ENCODE peak calls at places on chromosomes 12 and 14, in eight cellular contexts. B, K, G, Z, X, E, L and O are unnamed samples. For H3K36me3 and H3K4me1, the result is how much of the 10 kb centered on the place peaks cover.

GRCh38 chr12:91180162-91180561 is 2.5 kb downstream of the DCN start:
- DNase-seq in B (no peak), K (no peak), G (no peak), Z (no peak), X (no peak), E (no peak), L (no peak), O (no peak)

GRCh38 chr12:68482660-68483059 is 128.0 kb upstream of the RAP1B start:
- DNase-seq in B (no peak), K (no peak), G (no peak), Z (no peak), X (no peak), E (no peak), L (no peak), O (peak)

GRCh38 chr12:124713041-124713435 is 145.6 kb upstream of the NCOR2 start:
- DNase-seq in B (no peak), K (no peak), G (no peak), Z (peak), X (peak), E (no peak), L (peak), O (no peak)

GRCh38 chr12:13530966-13531365 is 334.4 kb downstream of the EMP1 start:
- DNase-seq in B (no peak), K (no peak), G (no peak), Z (no peak), X (no peak), E (no peak), L (no peak), O (no peak)

GRCh38 chr14:101352567-101352966 is 208.7 kb upstream of the DIO3 start:
- DNase-seq in B (no peak), K (no peak), G (no peak), Z (no peak), X (no peak), E (no peak), L (no peak), O (no peak)

GRCh38 chr12:5889381-5890047 is 55.5 kb downstream of the ANO2 start:
- DNase-seq in B (no peak), K (peak), G (peak), Z (no peak), X (no peak), E (no peak), L (no peak), O (peak)

GRCh38 chr12:82708507-82708906 is 21.8 kb downstream of the TMTC2 start:
- DNase-seq in B (no peak), K (no peak), G (no peak), Z (no peak), X (no peak), E (no peak), L (peak), O (no peak)

GRCh38 chr14:104113631-104114420 is 24.6 kb upstream of the KIF26A start:
- DNase-seq in B (no peak), K (no peak), G (no peak), Z (no peak), X (no peak), E (no peak), L (peak), O (no peak)

GRCh38 chr12:104507672-104508071 is 50.9 kb downstream of the CHST11 start:
- DNase-seq in B (no peak), K (peak), G (no peak), Z (no peak), X (no peak), E (no peak), L (no peak), O (no peak)

GRCh38 chr14:74429991-74430390 is 4.0 kb upstream of the SYNDIG1L start:
- DNase-seq in B (no peak), K (no peak), G (no peak), Z (no peak), X (no peak), E (no peak), L (no peak), O (no peak)

GRCh38 chr14:54085841-54086240 is 129.2 kb upstream of the BMP4 start:
- DNase-seq in B (no peak), K (no peak), G (no peak), Z (no peak), X (no peak), E (no peak), L (no peak), O (no peak)

GRCh38 chr12:94805749-94806148 is 155.4 kb upstream of the TMCC3 start:
- DNase-seq in B (peak), K (no peak), G (no peak), Z (no peak), X (no peak), E (peak), L (no peak), O (no peak)

GRCh38 chr12:3757261-3757660 is 4.4 kb upstream of the CRACR2A start:
- DNase-seq in B (no peak), K (no peak), G (no peak), Z (no peak), X (no peak), E (peak), L (no peak), O (no peak)

GRCh38 chr14:106039400-106039799 is 513.0 kb downstream of the TMEM121 start:
- DNase-seq in B (no peak), K (peak), G (peak), Z (peak), X (no peak), E (no peak), L (no peak), O (peak)

GRCh38 chr14:106037380-106037779 is 511.0 kb downstream of the TMEM121 start:
- DNase-seq in B (no peak), K (no peak), G (no peak), Z (no peak), X (no peak), E (no peak), L (no peak), O (no peak)
- TF ChIP-seq CTCF in B (no peak), K (no peak), G (no peak), Z (no peak), X (no peak), E (no peak), L (no peak), O (no peak)

GRCh38 chr12:93459097-93459496 is 8.2 kb upstream of the MRPL42 start:
- DNase-seq in B (no peak), K (no peak), G (no peak), Z (no peak), X (no peak), E (no peak), L (no peak), O (no peak)
- H3K36me3 ChIP-seq in B (under half), K (under half), G (under half), Z (under half), X (under half), E (under half), L (under half), O (under half)

GRCh38 chr14:68810173-68811153 is 17.6 kb upstream of the ZFP36L1 start:
- DNase-seq in B (no peak), K (no peak), G (no peak), Z (peak), X (no peak), E (no peak), L (no peak), O (no peak)
- H3K4me1 ChIP-seq in B (under half), K (under half), G (under half), Z (under half), X (under half), E (under half), L (half or more), O (under half)

GRCh38 chr12:115617391-115617790 is 660.1 kb downstream of the MED13L start:
- DNase-seq in B (no peak), K (peak), G (no peak), Z (no peak), X (no peak), E (no peak), L (no peak), O (no peak)
- TF ChIP-seq CTCF in B (no peak), K (no peak), G (no peak), Z (no peak), X (no peak), E (no peak), L (no peak), O (no peak)

GRCh38 chr12:121267822-121268221 is 28.7 kb downstream of the CAMKK2 start:
- DNase-seq in B (no peak), K (no peak), G (no peak), Z (no peak), X (no peak), E (no peak), L (no peak), O (no peak)

GRCh38 chr12:121263206-121263605 is 33.3 kb downstream of the CAMKK2 start:
- DNase-seq in B (no peak), K (no peak), G (no peak), Z (no peak), X (no peak), E (no peak), L (no peak), O (no peak)

GRCh38 chr12:121264951-121265350 is 31.6 kb downstream of the CAMKK2 start:
- DNase-seq in B (no peak), K (no peak), G (no peak), Z (no peak), X (no peak), E (no peak), L (no peak), O (no peak)

GRCh38 chr12:121261397-121261796 is 35.1 kb downstream of the CAMKK2 start:
- DNase-seq in B (no peak), K (no peak), G (no peak), Z (no peak), X (no peak), E (no peak), L (no peak), O (no peak)

DNA sequence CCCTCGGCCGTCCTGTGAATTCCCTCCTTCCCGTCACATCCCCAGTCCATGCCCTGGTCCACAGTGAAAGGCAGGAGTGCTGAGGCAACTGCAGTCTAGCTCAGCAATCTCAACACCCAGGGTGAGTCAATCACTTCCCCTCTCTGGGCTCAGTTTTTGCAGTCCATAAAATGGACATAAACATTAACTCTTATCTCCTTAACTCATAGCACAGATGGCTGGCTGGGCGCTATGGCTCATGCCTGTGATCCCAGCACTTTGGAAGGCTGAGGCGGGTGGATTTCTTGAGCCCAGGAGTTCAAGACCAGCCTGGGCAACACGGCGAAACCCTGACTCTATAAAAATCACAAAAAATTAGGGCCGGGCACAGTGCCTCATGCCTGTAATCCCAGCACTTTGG is 32.4 kb downstream of the CAMKK2 start:
- DNase-seq in B (no peak), K (no peak), G (no peak), Z (no peak), X (no peak), E (no peak), L (no peak), O (no peak)
- H3K36me3 ChIP-seq in B (under half), K (half or more), G (under half), Z (under half), X (half or more), E (under half), L (half or more), O (half or more)

GRCh38 chr12:92859650-92860386 is 69.3 kb downstream of the EEA1 start:
- DNase-seq in B (no peak), K (no peak), G (no peak), Z (no peak), X (no peak), E (no peak), L (no peak), O (no peak)
- H3K4me1 ChIP-seq in B (under half), K (under half), G (under half), Z (under half), X (under half), E (under half), L (under half), O (under half)

DNA sequence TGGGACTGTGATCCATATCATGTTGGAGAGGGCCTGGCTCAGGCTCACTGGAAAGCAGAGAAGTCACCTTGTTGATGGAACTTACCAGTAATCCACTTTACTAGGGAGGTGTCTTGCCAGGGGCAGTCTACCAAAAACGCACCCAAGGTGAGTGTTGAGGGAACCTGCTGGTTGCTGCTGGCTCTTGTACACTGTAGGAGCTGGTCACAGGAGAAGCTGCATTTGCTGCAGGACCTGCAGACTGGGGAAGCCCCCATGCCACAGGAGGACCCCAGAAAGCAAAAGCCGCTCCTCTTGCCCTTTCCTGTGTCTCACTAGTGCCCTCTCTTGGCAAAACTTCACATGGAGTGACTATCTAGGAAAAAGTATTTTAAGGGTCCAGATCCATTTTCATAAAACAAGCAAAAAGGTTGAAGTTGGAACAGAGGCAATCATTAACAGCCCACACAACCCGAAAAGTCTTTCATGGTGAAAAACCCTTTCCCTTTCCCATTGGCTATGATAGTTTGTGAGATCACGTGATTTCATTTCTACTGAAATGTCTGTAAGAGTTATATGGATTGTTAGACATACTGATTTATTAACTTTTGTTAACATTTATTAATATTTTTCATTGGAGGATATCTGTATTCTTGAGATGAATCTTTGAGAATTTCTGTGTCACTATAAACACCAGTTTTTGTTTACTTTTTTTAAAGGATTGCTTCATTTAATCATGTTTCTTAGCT is 59.2 kb downstream of the RASSF8 start:
- DNase-seq in B (peak), K (peak), G (peak), Z (no peak), X (no peak), E (peak), L (no peak), O (peak)
- TF ChIP-seq CTCF in B (peak), K (peak), G (peak), Z (peak), X (peak), E (peak), L (peak), O (peak)